ENCODE peak calls at places on chromosomes 2 and 18, in four cellular contexts. P is prostate gland, O is left lung, G is heart left ventricle. X is an unnamed sample.

GRCh38 chr2:16096962-16097361 is 156.6 kb downstream of the MYCN start:
- DNase-seq in P (no peak), O (no peak), G (no peak), X (no peak)

GRCh38 chr2:161169335-161169734 is 9.1 kb downstream of the TANK start:
- DNase-seq in P (no peak), O (no peak), G (no peak), X (no peak)

GRCh38 chr2:1648241-1649102 is 95.8 kb downstream of the PXDN start:
- DNase-seq in P (no peak), O (peak; percentile 74), G (no peak), X (no peak)

GRCh38 chr2:126749537-126749936 is 93.6 kb downstream of the GYPC start:
- DNase-seq in P (no peak), O (no peak), G (no peak), X (no peak)

GRCh38 chr18:8091042-8091441 is 518.2 kb upstream of the RAB12 start:
- DNase-seq in P (no peak), O (no peak), G (no peak), X (no peak)

GRCh38 chr2:109470121-109470921 is 143.4 kb downstream of the SEPTIN10 start:
- DNase-seq in P (no peak), O (no peak), G (no peak), X (peak; percentile 83)

GRCh38 chr2:211157856-211158463 is 601.6 kb downstream of the CPS1 start:
- DNase-seq in P (peak; percentile 58), O (no peak), G (peak; percentile 47), X (no peak)

GRCh38 chr2:175832886-175833285 is 169.2 kb downstream of the LNPK start:
- DNase-seq in P (no peak), O (no peak), G (no peak), X (no peak)

GRCh38 chr2:207711750-207712487 is 479 bp downstream of the CCNYL1 start:
- DNase-seq in P (peak; percentile 41), O (peak; percentile 92), G (peak; percentile 62), X (peak; percentile 36)

GRCh38 chr18:27428716-27429475 is 243.8 kb upstream of the CHST9 start:
- DNase-seq in P (no peak), O (no peak), G (no peak), X (no peak)

GRCh38 chr2:169203952-169204351 is 134.6 kb downstream of the DHRS9 start:
- DNase-seq in P (no peak), O (no peak), G (no peak), X (no peak)

GRCh38 chr2:113178891-113179290 is 5.1 kb downstream of the PSD4 start:
- DNase-seq in P (no peak), O (peak; percentile 6), G (no peak), X (no peak)

GRCh38 chr2:42386684-42387083 is 25.7 kb upstream of the COX7A2L start:
- DNase-seq in P (no peak), O (no peak), G (no peak), X (no peak)

GRCh38 chr18:58175122-58175687 is 131.2 kb downstream of the NEDD4L start:
- DNase-seq in P (no peak), O (no peak), G (no peak), X (no peak)

GRCh38 chr2:229800997-229801754 is 86.8 kb upstream of the DNER start:
- DNase-seq in P (peak; percentile 73), O (no peak), G (peak; percentile 30), X (no peak)

GRCh38 chr18:35755369-35755768 is 173.8 kb downstream of the GALNT1 start:
- DNase-seq in P (no peak), O (no peak), G (no peak), X (no peak)

GRCh38 chr2:227373389-227373788 is 5.7 kb downstream of the TM4SF20 start:
- DNase-seq in P (no peak), O (no peak), G (no peak), X (no peak)

GRCh38 chr2:188369365-188369764 is 77.7 kb downstream of the GULP1 start:
- DNase-seq in P (peak; percentile 35), O (no peak), G (peak; percentile 31), X (peak; percentile 43)

GRCh38 chr18:54240629-54241107 is 16.2 kb upstream of the MBD2 start:
- DNase-seq in P (no peak), O (peak; percentile 86), G (no peak), X (no peak)

GRCh38 chr2:214201892-214202291 is 209.0 kb upstream of the VWC2L start:
- DNase-seq in P (no peak), O (no peak), G (no peak), X (no peak)

GRCh38 chr2:64978514-64979268 is 10.5 kb upstream of the SLC1A4 start:
- DNase-seq in P (no peak), O (no peak), G (no peak), X (no peak)
- TF ChIP-seq CTCF in P (no peak), O (no peak), G (peak; percentile 34), X (peak; percentile 29)

GRCh38 chr2:32491346-32491745 is 134.5 kb downstream of the BIRC6 start:
- DNase-seq in P (no peak), O (no peak), G (no peak), X (no peak)
- H3K27ac ChIP-seq in P (no peak overlapping the region), O (no peak overlapping the region), G (no peak overlapping the region), X (no peak overlapping the region)

GRCh38 chr2:54581326-54582039 is 125.4 kb downstream of the SPTBN1 start:
- DNase-seq in P (no peak), O (no peak), G (no peak), X (no peak)
- H3K4me1 ChIP-seq in P (peaks cover 4% of the 10 kb centered on the region), O (peaks cover 91% of the 10 kb centered on the region), G (peaks cover 97% of the 10 kb centered on the region), X (peaks cover 25% of the 10 kb centered on the region)

GRCh38 chr2:14642499-14642898 is 10.0 kb downstream of the LRATD1 start:
- DNase-seq in P (no peak), O (no peak), G (no peak), X (no peak)
- TF ChIP-seq CTCF in P (no peak), O (no peak), G (no peak), X (peak; percentile 36)

GRCh38 chr2:82511894-82512293 is 1947.2 kb downstream of the SUCLG1 start:
- DNase-seq in P (no peak), O (no peak), G (no peak), X (no peak)

GRCh38 chr2:82507657-82508056 is 1951.4 kb downstream of the SUCLG1 start:
- DNase-seq in P (no peak), O (peak; percentile 42), G (no peak), X (no peak)

GRCh38 chr2:82508702-82509101 is 1950.4 kb downstream of the SUCLG1 start:
- DNase-seq in P (no peak), O (peak; percentile 48), G (no peak), X (no peak)
- H3K27ac ChIP-seq in P (no peak overlapping the region), O (no peak overlapping the region), G (no peak overlapping the region), X (no peak overlapping the region)

GRCh38 chr2:217915706-217916105 is 87.1 kb downstream of the TNS1 start:
- DNase-seq in P (no peak), O (peak; percentile 25), G (peak; percentile 32), X (no peak)
- H3K4me1 ChIP-seq in P (peaks cover 32% of the 10 kb centered on the region), O (peaks cover 100% of the 10 kb centered on the region), G (peaks cover 100% of the 10 kb centered on the region), X (no peaks in the 10 kb centered on the region)

GRCh38 chr18:62566818-62567217 is 44.0 kb downstream of the ZCCHC2 start:
- DNase-seq in P (no peak), O (no peak), G (no peak), X (no peak)

GRCh38 chr18:62564044-62564443 is 41.2 kb downstream of the ZCCHC2 start:
- DNase-seq in P (no peak), O (no peak), G (no peak), X (no peak)

GRCh38 chr18:62569081-62569480 is 46.3 kb downstream of the ZCCHC2 start:
- DNase-seq in P (no peak), O (no peak), G (no peak), X (no peak)

GRCh38 chr18:62571037-62571436 is 48.2 kb downstream of the ZCCHC2 start:
- DNase-seq in P (no peak), O (no peak), G (no peak), X (no peak)

DNA sequence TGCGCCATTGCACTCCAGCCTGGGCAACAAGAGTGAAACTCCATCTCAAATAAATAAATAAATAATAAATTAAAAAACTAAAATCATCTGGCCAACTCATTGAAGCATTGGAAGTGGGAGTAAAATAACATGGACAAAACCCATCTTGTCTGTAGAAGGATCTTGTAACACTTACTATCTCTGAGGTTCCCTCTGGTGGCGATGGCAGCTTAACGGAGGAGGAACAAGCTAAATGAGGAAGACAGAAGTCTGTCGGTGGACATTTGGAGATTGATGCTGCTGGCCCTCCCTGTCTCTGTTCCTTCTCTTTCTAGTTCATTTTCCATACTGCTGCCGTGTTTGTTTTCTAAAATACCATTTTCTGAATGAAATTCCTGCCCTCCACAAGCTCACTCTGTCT is 43.4 kb downstream of the ZCCHC2 start:
- DNase-seq in P (peak; percentile 32), O (no peak), G (peak; percentile 40), X (no peak)
- TF ChIP-seq CTCF in P (no peak), O (no peak), G (peak; percentile 45), X (peak; percentile 42)

GRCh38 chr2:231391981-231392380 is 3.5 kb upstream of the B3GNT7 start:
- DNase-seq in P (no peak), O (no peak), G (no peak), X (no peak)
- H3K27ac ChIP-seq in P (no peak overlapping the region), O (no peak overlapping the region), G (no peak overlapping the region), X (no peak overlapping the region)

GRCh38 chr2:85746313-85747004 is 7.3 kb upstream of the ATOH8 start:
- DNase-seq in P (no peak), O (no peak), G (no peak), X (no peak)

GRCh38 chr2:85745619-85746018 is 8.2 kb upstream of the ATOH8 start:
- DNase-seq in P (no peak), O (no peak), G (no peak), X (no peak)

GRCh38 chr2:85748948-85749875 is 4.6 kb upstream of the ATOH8 start:
- DNase-seq in P (no peak), O (no peak), G (no peak), X (no peak)

GRCh38 chr2:85747441-85747840 is 6.3 kb upstream of the ATOH8 start:
- DNase-seq in P (no peak), O (no peak), G (no peak), X (no peak)

DNA sequence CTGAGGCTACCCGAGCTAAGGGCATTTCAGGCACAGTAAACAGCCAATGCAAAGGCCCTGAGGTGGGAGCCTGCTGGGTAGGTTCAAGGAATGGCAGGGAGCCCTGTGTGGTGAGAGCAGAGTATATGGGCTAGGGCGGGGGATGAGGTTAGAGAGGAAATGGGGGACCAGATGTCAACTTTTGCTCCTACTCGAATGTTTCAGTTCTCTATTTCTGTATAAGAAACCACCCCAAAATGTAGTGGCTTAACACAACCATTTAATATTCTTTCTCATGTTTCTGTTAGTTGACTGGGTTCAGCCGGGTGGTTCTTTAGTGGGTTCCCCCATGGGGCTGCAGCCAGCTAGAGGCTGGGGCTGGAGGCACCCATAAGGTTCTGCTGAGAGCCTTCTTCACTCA is 5.8 kb upstream of the ATOH8 start:
- DNase-seq in P (no peak), O (no peak), G (no peak), X (no peak)
- H3K4me1 ChIP-seq in P (peaks cover 11% of the 10 kb centered on the region), O (peaks cover 73% of the 10 kb centered on the region), G (peaks cover 84% of the 10 kb centered on the region), X (no peaks in the 10 kb centered on the region)